ENCODE peak calls at places on chromosomes 6 and 20, in ten cellular contexts. One of them, this sample, is unnamed.

GRCh38 chr6:81998432-81998831 is 246.0 kb upstream of the TENT5A start:
- DNase-seq in stimulated activated CD4-positive, alpha-beta T cell treated with anti-CD3 and anti-CD28 coated beads, Interleukin-12 subunit alpha, Interleukin-12 subunit beta, amount 100 ng/mL, for 24 hours: no peak
- DNase-seq in amniotic epithelial cell: peak; percentile 79
- DNase-seq in NCI-H774: no peak
- DNase-seq in aorta: no peak
- DNase-seq in NCI-H524 treated with DMSO at 0.1 percent for 48 hours: no peak
- DNase-seq in GM03348: peak; percentile 43
- DNase-seq in BE2C: no peak
- DNase-seq in germinal center: no peak
- DNase-seq in T-helper 2 cell: no peak
- DNase-seq in this sample: no peak

GRCh38 chr20:64254571-64255360 is 782 bp upstream of the PCMTD2 start:
- DNase-seq in stimulated activated CD4-positive, alpha-beta T cell treated with anti-CD3 and anti-CD28 coated beads, Interleukin-12 subunit alpha, Interleukin-12 subunit beta, amount 100 ng/mL, for 24 hours: no peak
- DNase-seq in amniotic epithelial cell: no peak
- DNase-seq in NCI-H774: no peak
- DNase-seq in aorta: no peak
- DNase-seq in NCI-H524 treated with DMSO at 0.1 percent for 48 hours: no peak
- DNase-seq in GM03348: no peak
- DNase-seq in BE2C: no peak
- DNase-seq in germinal center: no peak
- DNase-seq in T-helper 2 cell: no peak
- DNase-seq in this sample: no peak

GRCh38 chr6:137241481-137242011 is 22.4 kb upstream of the IFNGR1 start:
- DNase-seq in stimulated activated CD4-positive, alpha-beta T cell treated with anti-CD3 and anti-CD28 coated beads, Interleukin-12 subunit alpha, Interleukin-12 subunit beta, amount 100 ng/mL, for 24 hours: no peak
- DNase-seq in amniotic epithelial cell: peak; percentile 92
- DNase-seq in NCI-H774: no peak
- DNase-seq in aorta: no peak
- DNase-seq in NCI-H524 treated with DMSO at 0.1 percent for 48 hours: no peak
- DNase-seq in GM03348: no peak
- DNase-seq in BE2C: no peak
- DNase-seq in germinal center: no peak
- DNase-seq in T-helper 2 cell: no peak
- DNase-seq in this sample: no peak

GRCh38 chr6:56984374-56984773 is 29.5 kb downstream of the BEND6 start:
- DNase-seq in stimulated activated CD4-positive, alpha-beta T cell treated with anti-CD3 and anti-CD28 coated beads, Interleukin-12 subunit alpha, Interleukin-12 subunit beta, amount 100 ng/mL, for 24 hours: no peak
- DNase-seq in amniotic epithelial cell: peak; percentile 87
- DNase-seq in NCI-H774: no peak
- DNase-seq in aorta: no peak
- DNase-seq in NCI-H524 treated with DMSO at 0.1 percent for 48 hours: no peak
- DNase-seq in GM03348: peak; percentile 18
- DNase-seq in BE2C: no peak
- DNase-seq in germinal center: no peak
- DNase-seq in T-helper 2 cell: no peak
- DNase-seq in this sample: no peak

GRCh38 chr6:35955071-35955470 is 34.2 kb upstream of the SRPK1 start:
- DNase-seq in stimulated activated CD4-positive, alpha-beta T cell treated with anti-CD3 and anti-CD28 coated beads, Interleukin-12 subunit alpha, Interleukin-12 subunit beta, amount 100 ng/mL, for 24 hours: no peak
- DNase-seq in amniotic epithelial cell: peak; percentile 58
- DNase-seq in NCI-H774: no peak
- DNase-seq in aorta: no peak
- DNase-seq in NCI-H524 treated with DMSO at 0.1 percent for 48 hours: no peak
- DNase-seq in GM03348: no peak
- DNase-seq in BE2C: no peak
- DNase-seq in germinal center: no peak
- DNase-seq in T-helper 2 cell: no peak
- DNase-seq in this sample: no peak

GRCh38 chr6:130778946-130779657 is 48.1 kb upstream of the SMLR1 start:
- DNase-seq in stimulated activated CD4-positive, alpha-beta T cell treated with anti-CD3 and anti-CD28 coated beads, Interleukin-12 subunit alpha, Interleukin-12 subunit beta, amount 100 ng/mL, for 24 hours: no peak
- DNase-seq in amniotic epithelial cell: peak; percentile 69
- DNase-seq in NCI-H774: no peak
- DNase-seq in aorta: no peak
- DNase-seq in NCI-H524 treated with DMSO at 0.1 percent for 48 hours: no peak
- DNase-seq in GM03348: peak; percentile 68
- DNase-seq in BE2C: no peak
- DNase-seq in germinal center: no peak
- DNase-seq in T-helper 2 cell: no peak
- DNase-seq in this sample: no peak

GRCh38 chr20:34637245-34638185 is 39.4 kb downstream of the PIGU start:
- DNase-seq in stimulated activated CD4-positive, alpha-beta T cell treated with anti-CD3 and anti-CD28 coated beads, Interleukin-12 subunit alpha, Interleukin-12 subunit beta, amount 100 ng/mL, for 24 hours: no peak
- DNase-seq in amniotic epithelial cell: peak; percentile 89
- DNase-seq in NCI-H774: no peak
- DNase-seq in aorta: no peak
- DNase-seq in NCI-H524 treated with DMSO at 0.1 percent for 48 hours: no peak
- DNase-seq in GM03348: peak; percentile 81
- DNase-seq in BE2C: no peak
- DNase-seq in germinal center: no peak
- DNase-seq in T-helper 2 cell: no peak
- DNase-seq in this sample: no peak

GRCh38 chr6:4903751-4904370 is 100.0 kb downstream of the RPP40 start:
- DNase-seq in stimulated activated CD4-positive, alpha-beta T cell treated with anti-CD3 and anti-CD28 coated beads, Interleukin-12 subunit alpha, Interleukin-12 subunit beta, amount 100 ng/mL, for 24 hours: no peak
- DNase-seq in amniotic epithelial cell: peak; percentile 12
- DNase-seq in NCI-H774: no peak
- DNase-seq in aorta: no peak
- DNase-seq in NCI-H524 treated with DMSO at 0.1 percent for 48 hours: no peak
- DNase-seq in GM03348: no peak
- DNase-seq in BE2C: peak; percentile 25
- DNase-seq in germinal center: no peak
- DNase-seq in T-helper 2 cell: no peak
- DNase-seq in this sample: no peak

GRCh38 chr6:90375681-90376439 is 79.2 kb upstream of the BACH2 start:
- DNase-seq in stimulated activated CD4-positive, alpha-beta T cell treated with anti-CD3 and anti-CD28 coated beads, Interleukin-12 subunit alpha, Interleukin-12 subunit beta, amount 100 ng/mL, for 24 hours: no peak
- DNase-seq in amniotic epithelial cell: peak; percentile 57
- DNase-seq in NCI-H774: no peak
- DNase-seq in aorta: no peak
- DNase-seq in NCI-H524 treated with DMSO at 0.1 percent for 48 hours: no peak
- DNase-seq in GM03348: peak; percentile 52
- DNase-seq in BE2C: no peak
- DNase-seq in germinal center: peak; percentile 87
- DNase-seq in T-helper 2 cell: no peak
- DNase-seq in this sample: no peak

GRCh38 chr6:25769983-25770382 is 15.4 kb downstream of the SLC17A4 start:
- DNase-seq in stimulated activated CD4-positive, alpha-beta T cell treated with anti-CD3 and anti-CD28 coated beads, Interleukin-12 subunit alpha, Interleukin-12 subunit beta, amount 100 ng/mL, for 24 hours: no peak
- DNase-seq in amniotic epithelial cell: no peak
- DNase-seq in NCI-H774: no peak
- DNase-seq in aorta: no peak
- DNase-seq in NCI-H524 treated with DMSO at 0.1 percent for 48 hours: no peak
- DNase-seq in GM03348: peak; percentile 10
- DNase-seq in BE2C: no peak
- DNase-seq in germinal center: no peak
- DNase-seq in T-helper 2 cell: no peak
- DNase-seq in this sample: no peak

GRCh38 chr6:32668226-32668747 is 1.8 kb upstream of the HLA-DQB1 start:
- DNase-seq in stimulated activated CD4-positive, alpha-beta T cell treated with anti-CD3 and anti-CD28 coated beads, Interleukin-12 subunit alpha, Interleukin-12 subunit beta, amount 100 ng/mL, for 24 hours: peak; percentile 7
- DNase-seq in amniotic epithelial cell: peak; percentile 35
- DNase-seq in NCI-H774: peak; percentile 20
- DNase-seq in aorta: no peak
- DNase-seq in NCI-H524 treated with DMSO at 0.1 percent for 48 hours: no peak
- DNase-seq in GM03348: no peak
- DNase-seq in BE2C: no peak
- DNase-seq in germinal center: peak; percentile 83
- DNase-seq in T-helper 2 cell: peak; percentile 88
- DNase-seq in this sample: no peak

GRCh38 chr6:125888989-125889656 is 67.4 kb upstream of the HINT3 start:
- DNase-seq in stimulated activated CD4-positive, alpha-beta T cell treated with anti-CD3 and anti-CD28 coated beads, Interleukin-12 subunit alpha, Interleukin-12 subunit beta, amount 100 ng/mL, for 24 hours: no peak
- DNase-seq in amniotic epithelial cell: peak; percentile 53
- DNase-seq in NCI-H774: no peak
- DNase-seq in aorta: no peak
- DNase-seq in NCI-H524 treated with DMSO at 0.1 percent for 48 hours: no peak
- DNase-seq in GM03348: no peak
- DNase-seq in BE2C: no peak
- DNase-seq in germinal center: peak; percentile 26
- DNase-seq in T-helper 2 cell: peak; percentile 46
- DNase-seq in this sample: no peak

GRCh38 chr20:9079038-9079731 is 10.3 kb downstream of the PLCB4 start:
- DNase-seq in stimulated activated CD4-positive, alpha-beta T cell treated with anti-CD3 and anti-CD28 coated beads, Interleukin-12 subunit alpha, Interleukin-12 subunit beta, amount 100 ng/mL, for 24 hours: no peak
- DNase-seq in amniotic epithelial cell: no peak
- DNase-seq in NCI-H774: peak; percentile 55
- DNase-seq in aorta: no peak
- DNase-seq in NCI-H524 treated with DMSO at 0.1 percent for 48 hours: peak; percentile 49
- DNase-seq in GM03348: no peak
- DNase-seq in BE2C: no peak
- DNase-seq in germinal center: no peak
- DNase-seq in T-helper 2 cell: no peak
- DNase-seq in this sample: no peak

GRCh38 chr6:30481213-30481964 is 7.9 kb upstream of the HLA-E start:
- DNase-seq in stimulated activated CD4-positive, alpha-beta T cell treated with anti-CD3 and anti-CD28 coated beads, Interleukin-12 subunit alpha, Interleukin-12 subunit beta, amount 100 ng/mL, for 24 hours: no peak
- DNase-seq in amniotic epithelial cell: no peak
- DNase-seq in NCI-H774: no peak
- DNase-seq in aorta: no peak
- DNase-seq in NCI-H524 treated with DMSO at 0.1 percent for 48 hours: no peak
- DNase-seq in GM03348: no peak
- DNase-seq in BE2C: no peak
- DNase-seq in germinal center: no peak
- DNase-seq in T-helper 2 cell: no peak
- DNase-seq in this sample: no peak

GRCh38 chr20:58661298-58662141 is 10.4 kb downstream of the STX16 start:
- DNase-seq in stimulated activated CD4-positive, alpha-beta T cell treated with anti-CD3 and anti-CD28 coated beads, Interleukin-12 subunit alpha, Interleukin-12 subunit beta, amount 100 ng/mL, for 24 hours: no peak
- DNase-seq in amniotic epithelial cell: no peak
- DNase-seq in NCI-H774: no peak
- DNase-seq in aorta: no peak
- DNase-seq in NCI-H524 treated with DMSO at 0.1 percent for 48 hours: no peak
- DNase-seq in GM03348: no peak
- DNase-seq in BE2C: no peak
- DNase-seq in germinal center: no peak
- DNase-seq in T-helper 2 cell: peak; percentile 75
- DNase-seq in this sample: peak; percentile 45

GRCh38 chr20:34642009-34642408 is 34.9 kb downstream of the PIGU start:
- DNase-seq in stimulated activated CD4-positive, alpha-beta T cell treated with anti-CD3 and anti-CD28 coated beads, Interleukin-12 subunit alpha, Interleukin-12 subunit beta, amount 100 ng/mL, for 24 hours: no peak
- DNase-seq in amniotic epithelial cell: no peak
- DNase-seq in NCI-H774: no peak
- DNase-seq in aorta: no peak
- DNase-seq in NCI-H524 treated with DMSO at 0.1 percent for 48 hours: no peak
- DNase-seq in GM03348: no peak
- DNase-seq in BE2C: no peak
- DNase-seq in germinal center: no peak
- DNase-seq in T-helper 2 cell: no peak
- DNase-seq in this sample: no peak

GRCh38 chr6:35185302-35185681 is 28.5 kb upstream of the SCUBE3 start:
- DNase-seq in stimulated activated CD4-positive, alpha-beta T cell treated with anti-CD3 and anti-CD28 coated beads, Interleukin-12 subunit alpha, Interleukin-12 subunit beta, amount 100 ng/mL, for 24 hours: no peak
- DNase-seq in amniotic epithelial cell: peak; percentile 65
- DNase-seq in NCI-H774: no peak
- DNase-seq in aorta: peak; percentile 72
- DNase-seq in NCI-H524 treated with DMSO at 0.1 percent for 48 hours: no peak
- DNase-seq in GM03348: peak; percentile 65
- DNase-seq in BE2C: no peak
- DNase-seq in germinal center: no peak
- DNase-seq in T-helper 2 cell: no peak
- DNase-seq in this sample: no peak

GRCh38 chr20:12311102-12311865 is 393.6 kb downstream of the BTBD3 start:
- DNase-seq in stimulated activated CD4-positive, alpha-beta T cell treated with anti-CD3 and anti-CD28 coated beads, Interleukin-12 subunit alpha, Interleukin-12 subunit beta, amount 100 ng/mL, for 24 hours: no peak
- DNase-seq in amniotic epithelial cell: no peak
- DNase-seq in NCI-H774: no peak
- DNase-seq in aorta: no peak
- DNase-seq in NCI-H524 treated with DMSO at 0.1 percent for 48 hours: no peak
- DNase-seq in GM03348: no peak
- DNase-seq in BE2C: no peak
- DNase-seq in germinal center: no peak
- DNase-seq in T-helper 2 cell: no peak
- DNase-seq in this sample: no peak

GRCh38 chr6:74879970-74880369 is 325.9 kb downstream of the COL12A1 start:
- DNase-seq in stimulated activated CD4-positive, alpha-beta T cell treated with anti-CD3 and anti-CD28 coated beads, Interleukin-12 subunit alpha, Interleukin-12 subunit beta, amount 100 ng/mL, for 24 hours: no peak
- DNase-seq in amniotic epithelial cell: no peak
- DNase-seq in NCI-H774: no peak
- DNase-seq in aorta: no peak
- DNase-seq in NCI-H524 treated with DMSO at 0.1 percent for 48 hours: no peak
- DNase-seq in GM03348: no peak
- DNase-seq in BE2C: no peak
- DNase-seq in germinal center: no peak
- DNase-seq in T-helper 2 cell: no peak
- DNase-seq in this sample: no peak

GRCh38 chr6:131909408-131910218 is 41.6 kb downstream of the CCN2 start:
- DNase-seq in stimulated activated CD4-positive, alpha-beta T cell treated with anti-CD3 and anti-CD28 coated beads, Interleukin-12 subunit alpha, Interleukin-12 subunit beta, amount 100 ng/mL, for 24 hours: peak; percentile 77
- DNase-seq in amniotic epithelial cell: peak; percentile 62
- DNase-seq in NCI-H774: peak; percentile 79
- DNase-seq in aorta: peak; percentile 71
- DNase-seq in NCI-H524 treated with DMSO at 0.1 percent for 48 hours: peak; percentile 32
- DNase-seq in GM03348: peak; percentile 72
- DNase-seq in BE2C: peak; percentile 73
- DNase-seq in germinal center: peak; percentile 40
- DNase-seq in T-helper 2 cell: peak; percentile 82
- DNase-seq in this sample: peak; percentile 65

GRCh38 chr20:37384683-37385174 is 38.8 kb downstream of the SRC start:
- DNase-seq in stimulated activated CD4-positive, alpha-beta T cell treated with anti-CD3 and anti-CD28 coated beads, Interleukin-12 subunit alpha, Interleukin-12 subunit beta, amount 100 ng/mL, for 24 hours: peak; percentile 71
- DNase-seq in amniotic epithelial cell: no peak
- DNase-seq in NCI-H774: no peak
- DNase-seq in aorta: peak; percentile 79
- DNase-seq in NCI-H524 treated with DMSO at 0.1 percent for 48 hours: no peak
- DNase-seq in GM03348: peak; percentile 94
- DNase-seq in BE2C: peak; percentile 83
- DNase-seq in germinal center: peak; percentile 78
- DNase-seq in T-helper 2 cell: peak; percentile 68
- DNase-seq in this sample: peak; percentile 88

GRCh38 chr6:155418017-155418749 is 37.5 kb downstream of the NOX3 start:
- DNase-seq in stimulated activated CD4-positive, alpha-beta T cell treated with anti-CD3 and anti-CD28 coated beads, Interleukin-12 subunit alpha, Interleukin-12 subunit beta, amount 100 ng/mL, for 24 hours: peak; percentile 58
- DNase-seq in amniotic epithelial cell: peak; percentile 28
- DNase-seq in NCI-H774: no peak
- DNase-seq in aorta: peak; percentile 57
- DNase-seq in NCI-H524 treated with DMSO at 0.1 percent for 48 hours: no peak
- DNase-seq in GM03348: peak; percentile 63
- DNase-seq in BE2C: no peak
- DNase-seq in germinal center: peak; percentile 53
- DNase-seq in T-helper 2 cell: peak; percentile 84
- DNase-seq in this sample: peak; percentile 42

GRCh38 chr6:21754891-21755290 is 161.3 kb downstream of the SOX4 start:
- DNase-seq in stimulated activated CD4-positive, alpha-beta T cell treated with anti-CD3 and anti-CD28 coated beads, Interleukin-12 subunit alpha, Interleukin-12 subunit beta, amount 100 ng/mL, for 24 hours: no peak
- DNase-seq in amniotic epithelial cell: peak; percentile 83
- DNase-seq in NCI-H774: no peak
- DNase-seq in aorta: no peak
- DNase-seq in NCI-H524 treated with DMSO at 0.1 percent for 48 hours: no peak
- DNase-seq in GM03348: no peak
- DNase-seq in BE2C: no peak
- DNase-seq in germinal center: no peak
- DNase-seq in T-helper 2 cell: no peak
- DNase-seq in this sample: no peak

GRCh38 chr20:51318058-51318960 is 224.2 kb downstream of the NFATC2 start:
- DNase-seq in stimulated activated CD4-positive, alpha-beta T cell treated with anti-CD3 and anti-CD28 coated beads, Interleukin-12 subunit alpha, Interleukin-12 subunit beta, amount 100 ng/mL, for 24 hours: peak; percentile 68
- DNase-seq in amniotic epithelial cell: no peak
- DNase-seq in NCI-H774: peak; percentile 70
- DNase-seq in aorta: peak; percentile 53
- DNase-seq in NCI-H524 treated with DMSO at 0.1 percent for 48 hours: no peak
- DNase-seq in GM03348: peak; percentile 34
- DNase-seq in BE2C: peak; percentile 83
- DNase-seq in germinal center: peak; percentile 63
- DNase-seq in T-helper 2 cell: peak; percentile 35
- DNase-seq in this sample: peak; percentile 63

GRCh38 chr20:7841291-7841966 is 98.8 kb downstream of the HAO1 start:
- DNase-seq in stimulated activated CD4-positive, alpha-beta T cell treated with anti-CD3 and anti-CD28 coated beads, Interleukin-12 subunit alpha, Interleukin-12 subunit beta, amount 100 ng/mL, for 24 hours: no peak
- DNase-seq in amniotic epithelial cell: peak; percentile 63
- DNase-seq in NCI-H774: no peak
- DNase-seq in aorta: peak; percentile 51
- DNase-seq in NCI-H524 treated with DMSO at 0.1 percent for 48 hours: no peak
- DNase-seq in GM03348: peak; percentile 35
- DNase-seq in BE2C: no peak
- DNase-seq in germinal center: no peak
- DNase-seq in T-helper 2 cell: no peak
- DNase-seq in this sample: no peak

GRCh38 chr20:45465492-45466266 is 3.9 kb upstream of the WFDC2 start:
- DNase-seq in stimulated activated CD4-positive, alpha-beta T cell treated with anti-CD3 and anti-CD28 coated beads, Interleukin-12 subunit alpha, Interleukin-12 subunit beta, amount 100 ng/mL, for 24 hours: no peak
- DNase-seq in amniotic epithelial cell: no peak
- DNase-seq in NCI-H774: no peak
- DNase-seq in aorta: no peak
- DNase-seq in NCI-H524 treated with DMSO at 0.1 percent for 48 hours: no peak
- DNase-seq in GM03348: no peak
- DNase-seq in BE2C: no peak
- DNase-seq in germinal center: no peak
- DNase-seq in T-helper 2 cell: no peak
- DNase-seq in this sample: no peak

GRCh38 chr6:138586638-138587037 is 87.3 kb upstream of the NHSL1 start:
- DNase-seq in stimulated activated CD4-positive, alpha-beta T cell treated with anti-CD3 and anti-CD28 coated beads, Interleukin-12 subunit alpha, Interleukin-12 subunit beta, amount 100 ng/mL, for 24 hours: no peak
- DNase-seq in amniotic epithelial cell: no peak
- DNase-seq in NCI-H774: no peak
- DNase-seq in aorta: no peak
- DNase-seq in NCI-H524 treated with DMSO at 0.1 percent for 48 hours: no peak
- DNase-seq in GM03348: no peak
- DNase-seq in BE2C: no peak
- DNase-seq in germinal center: no peak
- DNase-seq in T-helper 2 cell: peak; percentile 18
- DNase-seq in this sample: no peak

GRCh38 chr6:110979565-110980096 is 2.2 kb upstream of the RPF2 start:
- DNase-seq in stimulated activated CD4-positive, alpha-beta T cell treated with anti-CD3 and anti-CD28 coated beads, Interleukin-12 subunit alpha, Interleukin-12 subunit beta, amount 100 ng/mL, for 24 hours: no peak
- DNase-seq in amniotic epithelial cell: no peak
- DNase-seq in NCI-H774: no peak
- DNase-seq in aorta: no peak
- DNase-seq in NCI-H524 treated with DMSO at 0.1 percent for 48 hours: no peak
- DNase-seq in GM03348: no peak
- DNase-seq in BE2C: no peak
- DNase-seq in germinal center: no peak
- DNase-seq in T-helper 2 cell: no peak
- DNase-seq in this sample: no peak

This sample was measured in activated CD4-positive, CD25-positive, alpha-beta regulatory T cell treated with anti-CD3 and anti-CD28 coated beads, Interleukin-2, amount 50 U/mL, for 72 hours.